ENCODE peak calls at places on chromosomes 6 and 20, in seven cellular contexts. E, A, P, G, J, B and Z are unnamed samples.

GRCh38 chr6:61886608-61887259 is 399.3 kb downstream of the KHDRBS2 start:
- DNase-seq in A (no peak), E (no peak), G (no peak), P (no peak), B (no peak), J (no peak), Z (no peak)

GRCh38 chr20:23046431-23046830 is 3.0 kb downstream of the THBD start:
- DNase-seq in G (no peak), J (no peak), E (no peak), B (no peak), P (no peak), A (no peak), Z (no peak)

GRCh38 chr20:41632896-41633295 is 14.7 kb upstream of the CHD6 start:
- DNase-seq in J (no peak), G (no peak), E (peak), B (no peak), A (no peak), P (no peak), Z (no peak)

GRCh38 chr6:66068907-66069306 is 361.9 kb upstream of the EYS start:
- DNase-seq in J (no peak), A (no peak), G (no peak), E (no peak), P (no peak), B (no peak), Z (no peak)

GRCh38 chr20:5977223-5977622 is 26.8 kb downstream of the MCM8 start:
- DNase-seq in P (no peak), B (no peak), A (no peak), G (no peak), E (no peak), J (no peak), Z (no peak)

GRCh38 chr6:166045173-166045957 is 122.3 kb downstream of the TBXT start:
- DNase-seq in B (no peak), E (peak), P (no peak), J (no peak), G (no peak), A (no peak), Z (no peak)

GRCh38 chr6:4762294-4762693 is 13.9 kb upstream of the CDYL start:
- DNase-seq in A (no peak), J (no peak), B (no peak), G (no peak), P (no peak), E (no peak), Z (no peak)

GRCh38 chr20:33606114-33606771 is 55.9 kb upstream of the C20orf144 start:
- DNase-seq in G (no peak), A (no peak), B (no peak), E (no peak), J (no peak), P (no peak), Z (no peak)

GRCh38 chr6:106488494-106489369 is 128.2 kb downstream of the CRYBG1 start:
- DNase-seq in J (no peak), G (no peak), A (no peak), E (no peak), P (no peak), B (peak), Z (no peak)

GRCh38 chr20:6269163-6269873 is 146.5 kb upstream of the FERMT1 start:
- DNase-seq in G (no peak), E (no peak), B (no peak), J (no peak), A (no peak), P (no peak), Z (peak)

GRCh38 chr20:49668181-49668877 is 45.3 kb downstream of the B4GALT5 start:
- DNase-seq in B (no peak), P (no peak), G (peak), E (no peak), A (no peak), J (peak), Z (no peak)

GRCh38 chr20:11686900-11687543 is 230.7 kb upstream of the BTBD3 start:
- DNase-seq in P (peak), G (no peak), B (peak), E (peak), A (no peak), J (peak), Z (peak)

GRCh38 chr6:42532038-42532669 is 31.7 kb upstream of the UBR2 start:
- DNase-seq in G (no peak), J (no peak), B (peak), P (no peak), E (peak), A (no peak), Z (peak)

GRCh38 chr6:112016335-112016734 is 37.6 kb upstream of the CCN6 start:
- DNase-seq in G (no peak), A (no peak), B (no peak), P (no peak), J (no peak), E (peak), Z (peak)

GRCh38 chr6:125728739-125729138 is 20.7 kb upstream of the HEY2 start:
- DNase-seq in J (no peak), E (no peak), A (no peak), B (no peak), P (no peak), G (no peak), Z (peak)

GRCh38 chr6:148817689-148818088 is 70.9 kb downstream of the UST start:
- DNase-seq in J (no peak), P (no peak), E (no peak), B (no peak), A (no peak), G (no peak), Z (no peak)

GRCh38 chr6:7543761-7544424 is 2.4 kb downstream of the DSP start:
- DNase-seq in A (no peak), G (no peak), P (no peak), E (no peak), B (no peak), J (no peak), Z (peak)

GRCh38 chr6:44789061-44789460 is 401.6 kb downstream of the CDC5L start:
- DNase-seq in P (no peak), A (no peak), J (no peak), G (no peak), E (no peak), B (no peak), Z (no peak)

GRCh38 chr6:148423133-148423532 is 80.5 kb downstream of the SASH1 start:
- DNase-seq in E (no peak), P (no peak), B (no peak), A (no peak), G (no peak), J (no peak), Z (no peak)

GRCh38 chr6:75207211-75207984 is 1.5 kb upstream of the COL12A1 start:
- DNase-seq in E (peak), G (no peak), A (no peak), J (peak), B (no peak), P (peak), Z (no peak)

GRCh38 chr6:35620706-35621105 is 68.0 kb downstream of the FKBP5 start:
- DNase-seq in P (no peak), G (no peak), E (no peak), B (no peak), A (no peak), J (no peak), Z (no peak)

GRCh38 chr6:46380152-46380807 is 111.0 kb downstream of the RCAN2 start:
- DNase-seq in J (no peak), A (no peak), G (no peak), B (no peak), P (no peak), E (no peak), Z (no peak)

GRCh38 chr6:80610821-80611220 is 504.4 kb downstream of the BCKDHB start:
- DNase-seq in P (no peak), B (no peak), J (no peak), G (no peak), A (no peak), E (peak), Z (peak)

GRCh38 chr20:43681468-43681942 is 14.6 kb downstream of the MYBL2 start:
- DNase-seq in B (no peak), J (peak), G (no peak), P (peak), A (no peak), E (no peak), Z (no peak)

GRCh38 chr6:1771324-1771723 is 161.6 kb downstream of the FOXC1 start:
- DNase-seq in P (no peak), J (no peak), E (peak), A (no peak), B (no peak), G (peak), Z (no peak)

GRCh38 chr20:35334511-35335101 is 42.4 kb upstream of the FAM83C start:
- DNase-seq in P (no peak), B (no peak), E (no peak), G (no peak), A (no peak), J (no peak), Z (no peak)

DNA sequence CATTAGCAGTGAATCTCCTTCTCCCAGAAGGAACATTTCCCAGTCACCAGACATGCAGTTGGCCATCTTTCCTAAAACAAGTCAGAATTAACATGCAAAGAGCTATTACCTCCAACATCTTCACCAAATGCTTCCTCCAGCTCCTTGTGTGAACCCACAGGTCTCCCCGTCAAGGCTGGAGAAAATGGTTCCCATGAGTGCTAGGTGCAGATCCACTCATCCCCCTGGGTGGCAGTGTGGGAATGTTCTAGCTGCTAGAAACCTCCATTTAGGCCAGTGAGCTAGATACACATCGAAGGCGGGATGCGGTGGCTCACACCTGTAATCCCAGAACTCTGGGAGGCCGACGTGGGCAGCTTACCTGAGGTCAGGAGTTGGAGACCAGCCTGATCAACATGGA is 603.9 kb upstream of the SLC35B3 start:
- DNase-seq in J (no peak), G (no peak), E (no peak), B (no peak), P (no peak), A (no peak), Z (peak)
- TF ChIP-seq CTCF in J (no peak), G (no peak), E (no peak), B (no peak), P (no peak), A (no peak), Z (no peak)

GRCh38 chr20:8800089-8800488 is 268.8 kb upstream of the PLCB4 start:
- DNase-seq in A (no peak), B (no peak), J (no peak), E (no peak), P (no peak), G (no peak), Z (no peak)
- TF ChIP-seq CTCF in A (no peak), B (no peak), J (no peak), E (peak), P (no peak), G (no peak), Z (peak)

GRCh38 chr6:34194770-34195169 is 41.9 kb upstream of the HMGA1 start:
- DNase-seq in E (no peak), A (no peak), J (no peak), P (no peak), G (no peak), B (no peak), Z (no peak)
- TF ChIP-seq CTCF in E (no peak), A (peak), J (no peak), P (no peak), G (no peak), B (peak), Z (peak)

DNA sequence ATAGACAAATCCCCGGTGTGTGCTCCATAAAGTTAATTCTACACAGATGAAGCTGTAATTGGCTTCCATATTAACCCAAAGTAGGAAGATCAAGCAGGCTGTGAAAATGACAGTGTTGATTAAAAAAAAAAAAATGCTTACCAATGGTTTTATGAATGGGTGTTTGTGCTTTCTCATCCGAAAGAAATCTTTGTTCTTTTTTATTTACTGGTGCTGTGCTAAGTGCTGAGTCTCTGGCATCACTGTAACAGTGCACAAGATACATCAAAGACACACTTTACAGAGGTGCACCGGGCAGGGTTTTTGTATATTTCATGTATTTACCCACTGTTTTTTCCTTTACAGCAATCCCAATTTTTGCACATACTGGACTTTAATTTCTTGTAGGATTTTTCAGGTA is 803.9 kb downstream of the TFAP2A start:
- DNase-seq in B (no peak), G (no peak), A (no peak), J (no peak), E (no peak), P (no peak), Z (no peak)
- TF ChIP-seq CTCF in B (no peak), G (no peak), A (no peak), J (no peak), E (no peak), P (no peak), Z (no peak)

GRCh38 chr6:33947916-33948594 is 144.3 kb upstream of the MLN start:
- DNase-seq in B (no peak), J (peak), A (no peak), P (no peak), E (no peak), G (no peak), Z (no peak)
- TF ChIP-seq CTCF in B (no peak), J (no peak), A (no peak), P (no peak), E (no peak), G (no peak), Z (no peak)

GRCh38 chr6:128520436-128521301 is at the start of gene PTPRK:
- DNase-seq in E (peak), B (peak), J (peak), A (peak), P (peak), G (peak), Z (peak)
- TF ChIP-seq CTCF in E (peak), B (peak), J (no peak), A (peak), P (peak), G (no peak), Z (peak)

GRCh38 chr6:9540534-9541126 is 874.2 kb downstream of the TFAP2A start:
- DNase-seq in G (no peak), P (no peak), A (peak), B (no peak), E (peak), J (no peak), Z (peak)
- TF ChIP-seq CTCF in G (peak), P (peak), A (peak), B (peak), E (peak), J (no peak), Z (peak)